ENCODE peak calls at places on chromosomes 4 and X, in ten cellular contexts. P, D, Z, U, G, M, W, Y, L and E are unnamed samples.

GRCh38 chrX:10649286-10649685 is 28.9 kb upstream of the MID1 start:
- DNase-seq in P (no peak), D (no peak), Z (no peak), U (no peak), G (no peak), M (no peak), W (no peak), Y (peak), L (no peak), E (no peak)

GRCh38 chrX:10231461-10231860 is 74.7 kb downstream of the CLCN4 start:
- DNase-seq in P (no peak), D (no peak), Z (no peak), U (no peak), G (no peak), M (no peak), W (no peak), Y (no peak), L (no peak), E (no peak)

GRCh38 chrX:130825509-130825908 is 77.5 kb downstream of the ENOX2 start:
- DNase-seq in P (no peak), D (no peak), Z (no peak), U (no peak), G (no peak), M (no peak), W (no peak), Y (no peak), L (no peak), E (no peak)

GRCh38 chrX:71106427-71106826 is at the start of gene CXorf65:
- DNase-seq in P (no peak), D (no peak), Z (no peak), U (no peak), G (no peak), M (no peak), W (no peak), Y (no peak), L (no peak), E (no peak)

GRCh38 chr4:89847571-89848325 is 10.8 kb upstream of the SNCA start:
- DNase-seq in P (peak), D (no peak), Z (no peak), U (no peak), G (no peak), M (no peak), W (no peak), Y (no peak), L (no peak), E (no peak)

GRCh38 chrX:120260369-120260768 is 9.8 kb downstream of the ZBTB33 start:
- DNase-seq in P (no peak), D (no peak), Z (no peak), U (no peak), G (no peak), M (no peak), W (no peak), Y (no peak), L (no peak), E (no peak)

GRCh38 chr4:185541251-185541671 is 6.0 kb upstream of the PDLIM3 start:
- DNase-seq in P (no peak), D (no peak), Z (no peak), U (peak), G (peak), M (no peak), W (no peak), Y (no peak), L (no peak), E (no peak)

GRCh38 chr4:168634276-168634802 is 137.5 kb downstream of the PALLD start:
- DNase-seq in P (peak), D (no peak), Z (no peak), U (no peak), G (peak), M (no peak), W (no peak), Y (peak), L (no peak), E (peak)

GRCh38 chr4:66688674-66689073 is 856.6 kb downstream of the CENPC start:
- DNase-seq in P (no peak), D (peak), Z (no peak), U (no peak), G (no peak), M (no peak), W (no peak), Y (no peak), L (no peak), E (no peak)

GRCh38 chr4:156732634-156733033 is 239.0 kb downstream of the PDGFC start:
- DNase-seq in P (no peak), D (no peak), Z (no peak), U (no peak), G (no peak), M (no peak), W (no peak), Y (no peak), L (no peak), E (no peak)

GRCh38 chrX:22742174-22742573 is 257.6 kb upstream of the DDX53 start:
- DNase-seq in P (no peak), D (no peak), Z (no peak), U (no peak), G (no peak), M (no peak), W (no peak), Y (peak), L (no peak), E (no peak)

DNA sequence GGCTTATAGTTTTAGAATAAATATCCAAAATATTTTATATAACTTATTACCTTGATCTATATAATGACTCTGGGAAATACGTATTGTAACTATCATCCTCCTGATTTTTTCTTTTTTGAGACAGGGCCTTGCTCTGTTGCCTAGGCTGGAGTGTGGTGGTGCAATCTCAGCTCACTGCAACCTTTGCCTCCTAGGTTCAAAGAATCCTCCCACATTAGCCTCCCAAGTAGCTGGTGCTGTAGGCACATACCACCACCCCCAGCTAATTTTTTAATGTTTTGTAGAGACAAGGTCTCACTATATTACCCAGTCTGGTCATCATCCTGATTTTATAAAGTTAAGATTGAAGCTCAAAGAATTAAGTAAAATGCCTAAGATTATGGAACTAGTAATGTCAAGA is 193.6 kb downstream of the SLC4A4 start:
- DNase-seq in P (no peak), D (no peak), Z (no peak), U (no peak), G (no peak), M (no peak), W (no peak), Y (no peak), L (no peak), E (no peak)
- TF ChIP-seq CTCF in P (no peak), D (no peak), Z (no peak), U (no peak), G (no peak), M (no peak), W (no peak), Y (no peak), L (no peak), E (no peak)

GRCh38 chr4:163548481-163549243 is 54.2 kb downstream of the TMA16 start:
- DNase-seq in P (peak), D (peak), Z (no peak), U (peak), G (no peak), M (peak), W (no peak), Y (peak), L (no peak), E (no peak)
- TF ChIP-seq CTCF in P (peak), D (peak), Z (peak), U (peak), G (peak), M (peak), W (peak), Y (peak), L (peak), E (peak)

GRCh38 chr4:160567634-160568033 is 1464.8 kb downstream of the RAPGEF2 start:
- DNase-seq in P (no peak), D (no peak), Z (no peak), U (no peak), G (no peak), M (no peak), W (no peak), Y (no peak), L (no peak), E (no peak)
- TF ChIP-seq CTCF in P (no peak), D (no peak), Z (no peak), U (no peak), G (no peak), M (no peak), W (no peak), Y (no peak), L (no peak), E (no peak)

GRCh38 chrX:138034136-138034535 is 468.2 kb downstream of the ZIC3 start:
- DNase-seq in P (no peak), D (no peak), Z (no peak), U (no peak), G (no peak), M (no peak), W (no peak), Y (no peak), L (no peak), E (no peak)
- TF ChIP-seq CTCF in P (peak), D (no peak), Z (no peak), U (no peak), G (no peak), M (no peak), W (no peak), Y (no peak), L (no peak), E (no peak)

GRCh38 chr4:78569291-78569821 is 17.8 kb downstream of the ANXA3 start:
- DNase-seq in P (no peak), D (peak), Z (no peak), U (no peak), G (no peak), M (no peak), W (no peak), Y (peak), L (no peak), E (no peak)
- TF ChIP-seq CTCF in P (no peak), D (no peak), Z (no peak), U (no peak), G (no peak), M (no peak), W (no peak), Y (no peak), L (no peak), E (no peak)